ENCODE peak calls at places on chromosome X, in eight cellular contexts. S is keratinocyte, T is stomach, W is aorta, Y is left ventricle myocardium inferior, P is tibial artery, U is fibroblast of villous mesenchyme, D is upper lobe of left lung. G is an unnamed sample.

GRCh38 chrX:35809816-35810215 is 11.7 kb downstream of the MAGEB16 start:
- DNase-seq in S (no peak), T (no peak), W (no peak), Y (no peak), P (no peak), U (no peak), D (no peak), G (no peak)

GRCh38 chrX:126770179-126770578 is 49.4 kb upstream of the PRR32 start:
- DNase-seq in S (no peak), T (no peak), W (no peak), Y (no peak), P (no peak), U (no peak), D (no peak), G (no peak)

GRCh38 chrX:131853440-131853839 is 169.7 kb upstream of the STK26 start:
- DNase-seq in S (no peak), T (no peak), W (no peak), Y (no peak), P (no peak), U (no peak), D (no peak), G (no peak)

GRCh38 chrX:66625525-66625924 is 13.4 kb downstream of the EDA2R start:
- DNase-seq in S (no peak), T (no peak), W (no peak), Y (no peak), P (no peak), U (no peak), D (no peak), G (no peak)

GRCh38 chrX:53089224-53089842 is 4.6 kb upstream of the KANTR start:
- DNase-seq in S (no peak), T (peak; percentile 57), W (no peak), Y (peak; percentile 29), P (peak; percentile 64), U (peak; percentile 67), D (no peak), G (peak; percentile 80)

GRCh38 chrX:6813836-6814370 is 279.0 kb upstream of the VCX3A start:
- DNase-seq in S (no peak), T (no peak), W (no peak), Y (no peak), P (no peak), U (no peak), D (no peak), G (no peak)

GRCh38 chrX:65688403-65688881 is 21.0 kb downstream of the MSN start:
- DNase-seq in S (no peak), T (no peak), W (no peak), Y (no peak), P (no peak), U (peak; percentile 88), D (no peak), G (peak; percentile 68)

GRCh38 chrX:110734894-110735541 is 60.6 kb downstream of the CHRDL1 start:
- DNase-seq in S (no peak), T (no peak), W (no peak), Y (no peak), P (no peak), U (peak; percentile 51), D (no peak), G (peak; percentile 51)

GRCh38 chrX:135295238-135295943 is 13.9 kb upstream of the ETDC start:
- DNase-seq in S (no peak), T (no peak), W (peak; percentile 79), Y (peak; percentile 22), P (peak; percentile 25), U (peak; percentile 25), D (peak; percentile 26), G (peak; percentile 60)

GRCh38 chrX:68084765-68085164 is 348.5 kb downstream of the OPHN1 start:
- DNase-seq in S (no peak), T (no peak), W (no peak), Y (no peak), P (peak; percentile 48), U (peak; percentile 56), D (no peak), G (peak; percentile 45)

DNA sequence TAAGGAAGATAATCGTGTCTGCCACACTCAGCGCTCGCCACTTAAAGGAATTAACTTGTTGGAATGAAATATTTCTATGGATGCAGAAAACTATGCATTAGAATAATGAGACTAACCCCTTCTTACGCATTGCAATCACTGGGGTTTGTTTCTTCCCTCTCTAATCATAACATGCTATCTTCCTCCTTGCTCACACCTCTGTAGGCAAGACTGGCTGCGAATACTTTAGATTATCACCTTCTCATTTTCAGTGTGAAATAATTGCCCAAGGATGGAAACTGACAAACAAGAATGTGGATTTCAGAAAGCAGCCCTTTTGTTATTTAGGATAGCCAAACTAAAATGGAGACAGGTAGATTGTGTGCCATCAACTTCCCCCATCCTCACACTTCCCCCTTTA is 349.4 kb downstream of the MID1IP1 start:
- DNase-seq in S (no peak), T (no peak), W (no peak), Y (no peak), P (no peak), U (no peak), D (no peak), G (no peak)
- H3K4me3 ChIP-seq in S (no peak overlapping the region), T (no peak overlapping the region), W (no peak overlapping the region), Y (no peak overlapping the region), P (no peak overlapping the region), U (no peak overlapping the region), D (no peak overlapping the region), G (no peak overlapping the region)

DNA sequence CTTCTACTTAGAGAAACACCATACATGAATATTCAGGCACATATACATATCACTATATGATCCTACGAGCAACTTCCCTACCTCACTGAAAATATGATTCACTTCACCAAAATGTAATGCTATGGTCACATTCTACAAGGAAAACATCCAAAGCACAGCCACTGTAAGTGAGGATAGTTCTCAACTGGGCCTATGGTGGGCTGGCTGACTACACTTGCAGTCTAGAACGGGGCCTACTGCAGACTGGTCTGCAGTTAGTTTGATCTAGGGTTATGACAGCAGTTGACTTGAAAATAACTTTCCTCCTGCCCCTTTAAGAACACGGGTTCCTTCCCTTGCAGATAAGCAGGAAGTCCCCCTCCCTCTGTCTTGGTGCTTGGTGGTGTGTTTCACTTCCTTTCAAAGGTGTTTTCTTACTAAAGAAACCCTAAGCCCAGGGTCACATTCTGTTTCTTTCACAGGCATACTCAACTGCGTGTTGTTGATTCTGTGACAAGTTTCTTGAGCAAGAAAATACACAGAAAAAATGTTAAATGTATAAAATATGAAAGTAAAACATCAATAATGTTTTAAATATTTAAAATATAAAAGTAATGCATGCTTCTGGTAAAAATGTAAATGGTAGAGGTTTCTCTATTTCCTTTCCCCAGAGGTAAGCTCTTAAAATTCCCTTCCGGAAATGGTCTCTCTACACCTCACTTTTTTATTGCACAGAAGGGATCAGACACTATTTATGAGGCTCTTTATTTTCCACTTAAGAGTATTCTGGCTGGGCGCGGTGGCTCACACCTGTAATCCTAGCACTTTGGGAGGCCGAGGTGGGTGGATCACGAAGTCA is 18.0 kb upstream of the TMSB4X start:
- DNase-seq in S (no peak), T (no peak), W (no peak), Y (no peak), P (no peak), U (peak; percentile 76), D (no peak), G (peak; percentile 79)
- H3K4me3 ChIP-seq in S (no peak overlapping the region), T (no peak overlapping the region), W (no peak overlapping the region), Y (no peak overlapping the region), P (no peak overlapping the region), U (peak overlapping the region; percentile 18), D (no peak overlapping the region), G (no peak overlapping the region)

GRCh38 chrX:1584237-1585011 is 7.0 kb upstream of the AKAP17A start:
- DNase-seq in S (no peak), T (peak; percentile 15), W (no peak), Y (no peak), P (no peak), U (no peak), D (peak; percentile 32), G (no peak)
- H3K4me3 ChIP-seq in S (no peak overlapping the region), T (no peak overlapping the region), W (no peak overlapping the region), Y (no peak overlapping the region), P (no peak overlapping the region), U (no peak overlapping the region), D (no peak overlapping the region), G (no peak overlapping the region)

GRCh38 chrX:45434231-45434630 is 233.6 kb upstream of the DIPK2B start:
- DNase-seq in S (peak; percentile 95), T (no peak), W (no peak), Y (no peak), P (no peak), U (no peak), D (no peak), G (no peak)

DNA sequence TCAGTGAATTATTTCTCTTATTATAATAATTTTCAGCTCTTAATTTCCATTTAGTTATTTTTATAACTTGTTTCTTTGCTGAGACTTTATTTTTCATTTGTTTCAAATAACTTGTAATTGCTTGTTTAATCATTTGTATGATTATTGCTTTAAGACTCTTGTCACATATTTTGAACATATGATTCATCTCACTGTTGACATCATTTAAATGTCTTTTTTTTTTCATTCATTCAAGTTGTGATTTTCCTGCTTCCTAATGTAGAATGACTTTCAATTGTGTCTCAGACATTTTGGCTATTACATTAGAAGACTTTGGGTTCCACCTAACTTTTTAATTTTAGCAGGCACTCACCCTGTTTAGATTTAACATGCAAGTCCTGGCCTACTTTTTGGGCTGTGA is 234.8 kb upstream of the DIPK2B start:
- DNase-seq in S (no peak), T (no peak), W (no peak), Y (no peak), P (no peak), U (no peak), D (no peak), G (no peak)
- H3K4me3 ChIP-seq in S (peak overlapping the region; percentile 33), T (no peak overlapping the region), W (no peak overlapping the region), Y (no peak overlapping the region), P (no peak overlapping the region), U (no peak overlapping the region), D (no peak overlapping the region), G (no peak overlapping the region)

GRCh38 chrX:2370436-2370835 is 130.3 kb downstream of the DHRSX start:
- DNase-seq in S (no peak), T (no peak), W (no peak), Y (no peak), P (no peak), U (no peak), D (no peak), G (no peak)
- H3K4me3 ChIP-seq in S (no peak overlapping the region), T (no peak overlapping the region), W (no peak overlapping the region), Y (no peak overlapping the region), P (no peak overlapping the region), U (no peak overlapping the region), D (no peak overlapping the region), G (no peak overlapping the region)

DNA sequence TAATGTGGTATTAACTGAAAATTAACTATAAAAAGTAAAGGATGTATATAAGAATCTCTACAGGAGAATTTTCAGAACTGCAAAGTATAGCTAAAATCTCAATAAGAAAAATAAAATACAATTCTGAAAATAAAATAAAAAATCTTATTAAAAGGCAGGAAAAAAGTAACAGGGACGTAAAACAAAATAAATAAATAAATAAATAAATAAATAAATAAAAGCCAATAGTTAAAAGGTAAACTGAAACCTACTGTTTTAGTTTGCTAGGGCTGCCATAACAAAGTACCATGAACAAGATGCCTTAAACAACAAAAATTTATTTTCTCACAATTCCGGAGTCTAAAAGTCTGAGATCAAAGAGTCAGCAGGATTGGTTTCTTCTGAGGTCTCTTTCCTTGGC is 140.6 kb downstream of the SPANXA1 start:
- DNase-seq in S (no peak), T (no peak), W (no peak), Y (no peak), P (no peak), U (no peak), D (no peak), G (no peak)
- H3K4me3 ChIP-seq in S (no peak overlapping the region), T (no peak overlapping the region), W (no peak overlapping the region), Y (no peak overlapping the region), P (no peak overlapping the region), U (no peak overlapping the region), D (no peak overlapping the region), G (no peak overlapping the region)

G was measured in choroid plexus epithelial cell.